ENCODE peak calls at places on chromosome 3, in nine cellular contexts. J, G, D, K, Q, P, E, H and U are unnamed samples.
A peak's percentile ranks its signal among the peaks of the same experiment; 100 is the strongest.

GRCh38 chr3:100368421-100368820 is 32.5 kb downstream of the TOMM70 start:
- DNase-seq in P (no peak), E (peak; percentile 16), K (no peak), Q (peak; percentile 6), J (no peak), G (no peak), H (no peak), D (no peak), U (no peak)

GRCh38 chr3:16743276-16743675 is 138.1 kb upstream of the DAZL start:
- DNase-seq in J (no peak), G (no peak), Q (peak; percentile 63), D (no peak), H (no peak), K (no peak), E (peak; percentile 61), P (no peak), U (no peak)

GRCh38 chr3:126448141-126448892 is 27.4 kb downstream of the ZXDC start:
- DNase-seq in J (no peak), E (no peak), H (no peak), Q (no peak), D (no peak), G (no peak), P (no peak), K (no peak), U (no peak)

GRCh38 chr3:143707848-143708247 is 140.4 kb downstream of the SLC9A9 start:
- DNase-seq in P (no peak), K (no peak), D (no peak), G (no peak), Q (peak; percentile 32), H (no peak), J (no peak), E (peak; percentile 7), U (no peak)

GRCh38 chr3:29100292-29100691 is 180.6 kb upstream of the RBMS3 start:
- DNase-seq in Q (no peak), G (no peak), P (no peak), E (peak; percentile 10), H (no peak), D (no peak), J (no peak), K (no peak), U (no peak)

GRCh38 chr3:4392992-4393391 is 74.1 kb downstream of the SUMF1 start:
- DNase-seq in D (no peak), G (no peak), P (no peak), J (no peak), K (no peak), Q (no peak), E (no peak), H (no peak), U (no peak)

GRCh38 chr3:44280631-44281030 is 38.9 kb downstream of the TOPAZ1 start:
- DNase-seq in K (no peak), H (no peak), G (no peak), P (no peak), J (no peak), Q (no peak), D (no peak), E (no peak), U (no peak)

GRCh38 chr3:48215466-48215865 is 7.8 kb upstream of the CAMP start:
- DNase-seq in G (no peak), J (no peak), Q (peak; percentile 52), E (peak; percentile 77), H (no peak), P (no peak), D (no peak), K (no peak), U (no peak)

GRCh38 chr3:172939651-172940293 is 189.2 kb downstream of the ECT2 start:
- DNase-seq in H (no peak), P (peak; percentile 85), J (peak; percentile 78), K (no peak), E (peak; percentile 52), D (no peak), Q (no peak), G (no peak), U (no peak)

GRCh38 chr3:172915911-172916514 is 165.5 kb downstream of the ECT2 start:
- DNase-seq in G (no peak), D (no peak), Q (no peak), K (peak; percentile 92), H (no peak), E (no peak), P (no peak), J (peak; percentile 100), U (no peak)

GRCh38 chr3:46897829-46898320 is 20.4 kb downstream of the PTH1R start:
- DNase-seq in E (no peak), K (no peak), Q (no peak), G (no peak), P (no peak), J (no peak), H (no peak), D (no peak), U (no peak)

GRCh38 chr3:37985637-37986320 is 4.8 kb upstream of the VILL start:
- DNase-seq in J (no peak), G (no peak), D (no peak), Q (no peak), E (peak; percentile 34), K (no peak), P (no peak), H (peak; percentile 38), U (no peak)

GRCh38 chr3:112308151-112308911 is 14.3 kb upstream of the SLC9C1 start:
- DNase-seq in E (peak; percentile 90), G (no peak), H (no peak), J (peak; percentile 4), Q (peak; percentile 28), K (no peak), D (peak; percentile 60), P (no peak), U (no peak)

GRCh38 chr3:143977326-143978262 is 6.0 kb downstream of the DIPK2A start:
- DNase-seq in P (no peak), K (no peak), Q (peak; percentile 63), E (peak; percentile 63), J (no peak), D (no peak), H (no peak), G (no peak), U (no peak)

GRCh38 chr3:41598804-41599481 is 363.0 kb downstream of the ULK4 start:
- DNase-seq in K (no peak), E (peak; percentile 59), D (no peak), H (no peak), P (no peak), Q (peak; percentile 27), J (no peak), G (no peak), U (no peak)

GRCh38 chr3:122936335-122936734 is 91.2 kb downstream of the SEMA5B start:
- DNase-seq in D (no peak), E (peak; percentile 51), P (no peak), K (no peak), G (no peak), H (no peak), J (peak; percentile 46), Q (no peak), U (no peak)

GRCh38 chr3:136898954-136899353 is 36.9 kb downstream of the NCK1 start:
- DNase-seq in H (no peak), G (no peak), D (no peak), E (no peak), P (peak; percentile 22), Q (no peak), J (no peak), K (no peak), U (no peak)

GRCh38 chr3:171874879-171875278 is 31.7 kb downstream of the TMEM212 start:
- DNase-seq in D (no peak), H (no peak), J (no peak), Q (peak; percentile 21), G (no peak), P (peak; percentile 71), K (no peak), E (peak; percentile 26), U (no peak)

GRCh38 chr3:138066972-138067371 is 48.4 kb downstream of the DZIP1L start:
- DNase-seq in K (no peak), G (no peak), Q (no peak), H (no peak), P (no peak), J (no peak), D (no peak), E (no peak), U (no peak)

GRCh38 chr3:190024912-190025311 is 95.8 kb downstream of the P3H2 start:
- DNase-seq in H (no peak), D (no peak), G (no peak), K (no peak), J (no peak), E (peak; percentile 50), P (peak; percentile 85), Q (peak; percentile 46), U (no peak)

GRCh38 chr3:151592287-151592686 is 131.4 kb upstream of the IGSF10 start:
- DNase-seq in Q (no peak), P (no peak), H (no peak), K (no peak), E (no peak), D (no peak), J (peak; percentile 30), G (no peak), U (no peak)

GRCh38 chr3:31495971-31496370 is 36.8 kb upstream of the STT3B start:
- DNase-seq in G (no peak), E (peak; percentile 22), H (no peak), P (peak; percentile 10), Q (peak; percentile 73), D (no peak), J (no peak), K (no peak), U (no peak)

GRCh38 chr3:188772886-188773285 is 398.9 kb upstream of the TPRG1 start:
- DNase-seq in G (no peak), J (no peak), D (no peak), H (no peak), E (peak; percentile 76), K (no peak), P (peak; percentile 67), Q (peak; percentile 74), U (no peak)

GRCh38 chr3:69319652-69320051 is 66.2 kb downstream of the FRMD4B start:
- DNase-seq in Q (no peak), H (no peak), E (no peak), J (no peak), P (no peak), G (no peak), D (no peak), K (no peak), U (no peak)

GRCh38 chr3:12995389-12996180 is 77.6 kb downstream of the IQSEC1 start:
- DNase-seq in G (no peak), K (no peak), J (no peak), P (no peak), E (no peak), Q (no peak), D (no peak), H (no peak), U (no peak)

GRCh38 chr3:153305189-153305588 is 143.2 kb downstream of the RAP2B start:
- DNase-seq in Q (no peak), G (no peak), J (peak; percentile 77), P (no peak), H (no peak), K (no peak), D (no peak), E (no peak), U (no peak)

GRCh38 chr3:88324788-88325187 is 175.0 kb downstream of the C3orf38 start:
- DNase-seq in H (no peak), P (no peak), G (no peak), J (no peak), E (no peak), Q (no peak), D (no peak), K (no peak), U (no peak)

GRCh38 chr3:78728406-78729145 is 1039.2 kb downstream of the ROBO1 start:
- DNase-seq in E (peak; percentile 61), Q (peak; percentile 67), H (peak; percentile 63), P (no peak), G (no peak), K (peak; percentile 93), J (peak; percentile 98), D (peak; percentile 92), U (no peak)